ENCODE peak calls at places on chromosomes 7 and 10, in ten cellular contexts. One of them, this sample, is unnamed.

GRCh38 chr10:55966131-55966530 is 394.9 kb downstream of the ZWINT start:
- DNase-seq in neuronal stem cell: no peak
- DNase-seq in cardiac muscle cell: no peak
- DNase-seq in aorta: no peak
- DNase-seq in GM06990: no peak
- DNase-seq in sigmoid colon: no peak
- DNase-seq in hepatocyte: no peak
- DNase-seq in CD8-positive, alpha-beta memory T cell: no peak
- DNase-seq in fibroblast of lung: no peak
- DNase-seq in IMR-90: no peak
- DNase-seq in this sample: no peak

GRCh38 chr7:43568529-43568928 is 14.4 kb upstream of the STK17A start:
- DNase-seq in cardiac muscle cell: no peak
- DNase-seq in fibroblast of lung: peak; percentile 92
- DNase-seq in neuronal stem cell: no peak
- DNase-seq in CD8-positive, alpha-beta memory T cell: no peak
- DNase-seq in sigmoid colon: no peak
- DNase-seq in IMR-90: no peak
- DNase-seq in hepatocyte: no peak
- DNase-seq in GM06990: no peak
- DNase-seq in aorta: no peak
- DNase-seq in this sample: no peak

GRCh38 chr10:112767156-112767555 is 182.9 kb upstream of the TCF7L2 start:
- DNase-seq in aorta: no peak
- DNase-seq in fibroblast of lung: peak; percentile 36
- DNase-seq in neuronal stem cell: no peak
- DNase-seq in GM06990: no peak
- DNase-seq in sigmoid colon: no peak
- DNase-seq in CD8-positive, alpha-beta memory T cell: no peak
- DNase-seq in IMR-90: peak; percentile 44
- DNase-seq in cardiac muscle cell: no peak
- DNase-seq in hepatocyte: no peak
- DNase-seq in this sample: no peak

GRCh38 chr10:112115781-112116385 is 67.7 kb downstream of the GPAM start:
- DNase-seq in GM06990: no peak
- DNase-seq in neuronal stem cell: peak; percentile 23
- DNase-seq in sigmoid colon: no peak
- DNase-seq in cardiac muscle cell: peak; percentile 55
- DNase-seq in IMR-90: peak; percentile 18
- DNase-seq in hepatocyte: peak; percentile 58
- DNase-seq in aorta: no peak
- DNase-seq in CD8-positive, alpha-beta memory T cell: no peak
- DNase-seq in fibroblast of lung: no peak
- DNase-seq in this sample: no peak

GRCh38 chr10:31157125-31157983 is 125.7 kb upstream of the ZNF438 start:
- DNase-seq in cardiac muscle cell: no peak
- DNase-seq in GM06990: no peak
- DNase-seq in neuronal stem cell: no peak
- DNase-seq in fibroblast of lung: peak; percentile 91
- DNase-seq in hepatocyte: peak; percentile 32
- DNase-seq in aorta: no peak
- DNase-seq in CD8-positive, alpha-beta memory T cell: no peak
- DNase-seq in IMR-90: peak; percentile 85
- DNase-seq in sigmoid colon: peak; percentile 81
- DNase-seq in this sample: no peak

GRCh38 chr10:112304460-112304859 is 21.3 kb downstream of the TECTB start:
- DNase-seq in GM06990: no peak
- DNase-seq in hepatocyte: no peak
- DNase-seq in neuronal stem cell: no peak
- DNase-seq in aorta: no peak
- DNase-seq in fibroblast of lung: no peak
- DNase-seq in cardiac muscle cell: no peak
- DNase-seq in IMR-90: peak; percentile 47
- DNase-seq in CD8-positive, alpha-beta memory T cell: no peak
- DNase-seq in sigmoid colon: no peak
- DNase-seq in this sample: no peak

GRCh38 chr7:25093268-25093802 is 31.7 kb downstream of the CYCS start:
- DNase-seq in cardiac muscle cell: peak; percentile 85
- DNase-seq in CD8-positive, alpha-beta memory T cell: peak; percentile 78
- DNase-seq in hepatocyte: peak; percentile 85
- DNase-seq in sigmoid colon: peak; percentile 70
- DNase-seq in neuronal stem cell: peak; percentile 57
- DNase-seq in IMR-90: peak; percentile 70
- DNase-seq in fibroblast of lung: peak; percentile 61
- DNase-seq in aorta: peak; percentile 90
- DNase-seq in GM06990: peak; percentile 57
- DNase-seq in this sample: peak; percentile 63

GRCh38 chr10:1280436-1281401 is 224.5 kb downstream of the WDR37 start:
- DNase-seq in cardiac muscle cell: no peak
- DNase-seq in hepatocyte: no peak
- DNase-seq in fibroblast of lung: no peak
- DNase-seq in GM06990: no peak
- DNase-seq in sigmoid colon: no peak
- DNase-seq in neuronal stem cell: no peak
- DNase-seq in aorta: no peak
- DNase-seq in CD8-positive, alpha-beta memory T cell: no peak
- DNase-seq in IMR-90: no peak
- DNase-seq in this sample: no peak

GRCh38 chr7:155862516-155863257 is 50.4 kb upstream of the SHH start:
- DNase-seq in cardiac muscle cell: no peak
- DNase-seq in neuronal stem cell: no peak
- DNase-seq in aorta: no peak
- DNase-seq in hepatocyte: no peak
- DNase-seq in GM06990: no peak
- DNase-seq in sigmoid colon: peak; percentile 45
- DNase-seq in IMR-90: no peak
- DNase-seq in fibroblast of lung: no peak
- DNase-seq in CD8-positive, alpha-beta memory T cell: no peak
- DNase-seq in this sample: no peak

GRCh38 chr7:157384301-157384700 is 47.5 kb downstream of the DNAJB6 start:
- DNase-seq in fibroblast of lung: peak; percentile 43
- DNase-seq in IMR-90: peak; percentile 28
- DNase-seq in aorta: peak; percentile 57
- DNase-seq in neuronal stem cell: no peak
- DNase-seq in sigmoid colon: no peak
- DNase-seq in hepatocyte: no peak
- DNase-seq in CD8-positive, alpha-beta memory T cell: no peak
- DNase-seq in GM06990: no peak
- DNase-seq in cardiac muscle cell: no peak
- DNase-seq in this sample: no peak

DNA sequence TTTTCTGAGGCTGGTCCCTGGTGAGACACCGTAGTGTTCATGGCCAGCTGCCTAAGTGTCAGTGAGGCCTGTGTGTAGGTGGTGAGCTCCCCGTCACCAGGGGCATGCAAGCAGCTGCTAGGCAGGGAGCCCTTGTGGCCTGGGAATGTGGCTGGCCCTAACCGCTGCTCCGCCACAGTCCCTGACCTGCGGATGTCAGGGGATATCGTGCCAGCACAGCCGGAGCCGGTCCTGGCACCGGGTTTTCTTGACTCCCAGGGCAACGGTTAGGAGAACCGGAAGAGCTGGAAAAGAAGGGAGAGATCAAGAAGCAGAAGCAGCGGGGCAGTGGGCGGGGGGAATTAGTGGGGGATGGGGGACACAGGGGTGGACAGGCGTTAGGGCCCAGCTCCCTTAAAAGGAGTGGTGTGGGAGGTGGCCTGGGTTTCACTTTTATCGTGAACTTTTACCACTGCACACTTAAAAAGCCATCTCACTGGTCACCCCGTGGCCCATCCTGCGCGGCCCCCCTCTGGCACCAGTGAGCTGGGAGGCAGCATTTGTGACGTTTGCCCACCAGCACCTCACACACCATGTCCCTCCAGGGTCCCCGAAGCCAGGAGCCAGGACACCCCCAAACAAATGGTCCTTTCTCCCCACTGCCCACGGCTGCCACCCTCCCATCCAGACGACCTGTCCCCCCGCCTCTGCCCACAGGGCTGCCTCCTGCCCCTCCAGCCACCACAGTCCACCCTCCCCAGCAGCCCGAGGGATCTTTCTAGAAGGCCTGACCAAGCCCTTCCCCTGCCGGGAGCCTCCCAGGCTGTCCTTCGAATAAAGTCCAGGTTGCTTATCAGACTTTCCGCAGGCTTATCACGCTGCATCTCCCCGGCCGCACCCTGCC is 1.7 kb upstream of the MICALL2 start:
- DNase-seq in cardiac muscle cell: peak; percentile 38
- DNase-seq in hepatocyte: peak; percentile 81
- DNase-seq in GM06990: no peak
- DNase-seq in CD8-positive, alpha-beta memory T cell: no peak
- DNase-seq in aorta: peak; percentile 88
- DNase-seq in neuronal stem cell: no peak
- DNase-seq in sigmoid colon: peak; percentile 86
- DNase-seq in fibroblast of lung: peak; percentile 55
- DNase-seq in IMR-90: peak; percentile 34
- DNase-seq in this sample: no peak
- H3K4me3 ChIP-seq in cardiac muscle cell: no peak overlapping the region
- H3K4me3 ChIP-seq in hepatocyte: no peak overlapping the region
- H3K4me3 ChIP-seq in GM06990: no peak overlapping the region
- H3K4me3 ChIP-seq in CD8-positive, alpha-beta memory T cell: peak overlapping the region; percentile 47
- H3K4me3 ChIP-seq in aorta: no peak overlapping the region
- H3K4me3 ChIP-seq in neuronal stem cell: peak overlapping the region; percentile 17
- H3K4me3 ChIP-seq in sigmoid colon: peak overlapping the region; percentile 56
- H3K4me3 ChIP-seq in fibroblast of lung: peak overlapping the region; percentile 6
- H3K4me3 ChIP-seq in IMR-90: no peak overlapping the region
- H3K4me3 ChIP-seq in this sample: no peak overlapping the region

GRCh38 chr7:35463176-35463575 is 209.3 kb upstream of the TBX20 start:
- DNase-seq in CD8-positive, alpha-beta memory T cell: no peak
- DNase-seq in cardiac muscle cell: no peak
- DNase-seq in GM06990: no peak
- DNase-seq in fibroblast of lung: no peak
- DNase-seq in IMR-90: no peak
- DNase-seq in aorta: no peak
- DNase-seq in sigmoid colon: no peak
- DNase-seq in hepatocyte: no peak
- DNase-seq in neuronal stem cell: no peak
- DNase-seq in this sample: no peak

GRCh38 chr7:35467456-35467978 is 213.6 kb upstream of the TBX20 start:
- DNase-seq in sigmoid colon: no peak
- DNase-seq in neuronal stem cell: no peak
- DNase-seq in hepatocyte: no peak
- DNase-seq in CD8-positive, alpha-beta memory T cell: no peak
- DNase-seq in GM06990: no peak
- DNase-seq in IMR-90: no peak
- DNase-seq in fibroblast of lung: no peak
- DNase-seq in cardiac muscle cell: no peak
- DNase-seq in aorta: no peak
- DNase-seq in this sample: no peak

GRCh38 chr7:35463751-35464150 is 209.9 kb upstream of the TBX20 start:
- DNase-seq in fibroblast of lung: no peak
- DNase-seq in hepatocyte: no peak
- DNase-seq in IMR-90: no peak
- DNase-seq in aorta: no peak
- DNase-seq in neuronal stem cell: no peak
- DNase-seq in CD8-positive, alpha-beta memory T cell: no peak
- DNase-seq in GM06990: no peak
- DNase-seq in sigmoid colon: no peak
- DNase-seq in cardiac muscle cell: no peak
- DNase-seq in this sample: no peak

GRCh38 chr7:35468606-35469005 is 214.7 kb upstream of the TBX20 start:
- DNase-seq in IMR-90: no peak
- DNase-seq in fibroblast of lung: no peak
- DNase-seq in GM06990: no peak
- DNase-seq in hepatocyte: no peak
- DNase-seq in cardiac muscle cell: no peak
- DNase-seq in aorta: no peak
- DNase-seq in sigmoid colon: no peak
- DNase-seq in neuronal stem cell: no peak
- DNase-seq in CD8-positive, alpha-beta memory T cell: no peak
- DNase-seq in this sample: no peak

DNA sequence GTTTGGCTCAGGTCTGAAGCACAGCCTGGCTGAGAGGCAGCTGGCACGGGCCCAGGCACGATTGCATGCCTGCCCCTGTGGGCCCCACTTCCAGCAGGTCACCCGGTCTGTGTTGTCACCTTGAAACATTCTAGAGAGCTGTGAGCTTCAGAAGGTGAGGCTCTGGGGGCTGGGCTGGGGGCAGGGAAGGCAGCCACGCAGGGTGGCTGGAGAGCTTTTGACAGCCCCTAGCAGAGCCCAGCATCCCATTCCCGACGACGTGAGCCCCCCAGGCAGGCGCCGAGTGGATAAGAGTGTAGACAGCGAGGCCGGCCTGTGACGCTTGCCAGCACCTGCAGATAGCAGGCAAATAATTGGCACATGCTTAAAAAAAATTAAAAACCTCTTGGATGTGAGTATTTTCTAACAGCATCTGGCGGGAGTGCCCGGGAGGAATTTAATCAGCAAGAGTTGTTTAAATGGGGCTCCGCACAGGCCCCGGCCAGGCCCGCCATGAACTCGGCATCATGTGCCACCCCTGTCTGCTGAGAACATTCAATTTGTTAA is 212.0 kb upstream of the TBX20 start:
- DNase-seq in IMR-90: no peak
- DNase-seq in fibroblast of lung: no peak
- DNase-seq in sigmoid colon: no peak
- DNase-seq in hepatocyte: no peak
- DNase-seq in cardiac muscle cell: peak; percentile 97
- DNase-seq in GM06990: no peak
- DNase-seq in neuronal stem cell: no peak
- DNase-seq in CD8-positive, alpha-beta memory T cell: no peak
- DNase-seq in aorta: no peak
- DNase-seq in this sample: no peak
- H3K27me3 ChIP-seq in IMR-90: peaks cover 1% of the 10 kb centered on the region
- H3K27me3 ChIP-seq in fibroblast of lung: no peaks in the 10 kb centered on the region
- H3K27me3 ChIP-seq in sigmoid colon: no peaks in the 10 kb centered on the region
- H3K27me3 ChIP-seq in hepatocyte: no peaks in the 10 kb centered on the region
- H3K27me3 ChIP-seq in cardiac muscle cell: no peaks in the 10 kb centered on the region
- H3K27me3 ChIP-seq in GM06990: no peaks in the 10 kb centered on the region
- H3K27me3 ChIP-seq in neuronal stem cell: no peaks in the 10 kb centered on the region
- H3K27me3 ChIP-seq in CD8-positive, alpha-beta memory T cell: no peaks in the 10 kb centered on the region
- H3K27me3 ChIP-seq in aorta: no peaks in the 10 kb centered on the region
- H3K27me3 ChIP-seq in this sample: no peaks in the 10 kb centered on the region

DNA sequence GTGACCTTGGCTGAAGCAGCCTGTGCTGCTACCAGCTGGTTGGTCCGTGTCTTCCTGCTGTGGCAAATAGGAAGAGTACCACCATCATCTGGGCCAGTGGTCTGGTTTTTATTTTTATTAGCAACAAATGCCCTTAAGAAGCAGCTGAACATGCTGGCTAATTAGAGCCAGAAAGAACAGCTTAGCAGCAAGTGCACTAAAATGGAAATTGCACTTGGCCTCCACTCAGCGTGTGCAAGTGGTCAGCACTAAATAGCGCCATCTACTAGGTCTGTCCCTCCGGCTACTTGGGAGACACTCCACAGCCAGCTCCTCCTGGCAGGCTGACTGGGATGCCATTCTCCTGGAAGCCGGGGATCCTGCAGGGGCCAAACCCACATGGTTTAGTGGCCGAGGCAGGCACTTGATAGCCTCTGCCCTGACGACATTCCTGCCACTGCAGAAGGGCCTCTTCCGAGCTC is 690.3 kb upstream of the FOXK1 start:
- DNase-seq in IMR-90: no peak
- DNase-seq in cardiac muscle cell: peak; percentile 31
- DNase-seq in GM06990: no peak
- DNase-seq in fibroblast of lung: no peak
- DNase-seq in aorta: no peak
- DNase-seq in CD8-positive, alpha-beta memory T cell: no peak
- DNase-seq in neuronal stem cell: no peak
- DNase-seq in hepatocyte: no peak
- DNase-seq in sigmoid colon: no peak
- DNase-seq in this sample: no peak
- H3K4me3 ChIP-seq in IMR-90: no peak overlapping the region
- H3K4me3 ChIP-seq in cardiac muscle cell: no peak overlapping the region
- H3K4me3 ChIP-seq in GM06990: no peak overlapping the region
- H3K4me3 ChIP-seq in fibroblast of lung: no peak overlapping the region
- H3K4me3 ChIP-seq in aorta: no peak overlapping the region
- H3K4me3 ChIP-seq in CD8-positive, alpha-beta memory T cell: no peak overlapping the region
- H3K4me3 ChIP-seq in neuronal stem cell: no peak overlapping the region
- H3K4me3 ChIP-seq in hepatocyte: no peak overlapping the region
- H3K4me3 ChIP-seq in sigmoid colon: no peak overlapping the region
- H3K4me3 ChIP-seq in this sample: no peak overlapping the region

GRCh38 chr10:132787253-132788179 is 1.6 kb upstream of the NKX6-2 start:
- DNase-seq in CD8-positive, alpha-beta memory T cell: no peak
- DNase-seq in cardiac muscle cell: peak; percentile 70
- DNase-seq in sigmoid colon: no peak
- DNase-seq in neuronal stem cell: peak; percentile 32
- DNase-seq in GM06990: no peak
- DNase-seq in IMR-90: no peak
- DNase-seq in aorta: no peak
- DNase-seq in hepatocyte: peak; percentile 56
- DNase-seq in fibroblast of lung: no peak
- DNase-seq in this sample: no peak
- H3K27me3 ChIP-seq in CD8-positive, alpha-beta memory T cell: no peaks in the 10 kb centered on the region
- H3K27me3 ChIP-seq in cardiac muscle cell: peaks cover 91% of the 10 kb centered on the region
- H3K27me3 ChIP-seq in sigmoid colon: peaks cover 62% of the 10 kb centered on the region
- H3K27me3 ChIP-seq in neuronal stem cell: peaks cover 82% of the 10 kb centered on the region
- H3K27me3 ChIP-seq in GM06990: no peaks in the 10 kb centered on the region
- H3K27me3 ChIP-seq in IMR-90: peaks cover 66% of the 10 kb centered on the region
- H3K27me3 ChIP-seq in aorta: no peaks in the 10 kb centered on the region
- H3K27me3 ChIP-seq in hepatocyte: peaks cover 81% of the 10 kb centered on the region
- H3K27me3 ChIP-seq in fibroblast of lung: peaks cover 33% of the 10 kb centered on the region
- H3K27me3 ChIP-seq in this sample: no peaks in the 10 kb centered on the region